ENCODE peak calls at places on chromosomes 1 and 21, in ten cellular contexts. B, Q, I, C, M, H, A, J, Y and L are unnamed samples. For H3K9me3, the result is how much of the 10 kb centered on the place peaks cover.

GRCh38 chr1:115088871-115089442 is 346 bp downstream of the TSPAN2 start:
- DNase-seq in B (no peak), Q (no peak), I (no peak), C (no peak), M (peak), H (no peak), A (no peak), J (no peak), Y (no peak), L (no peak)

GRCh38 chr21:34534522-34534921 is 22.5 kb upstream of the KCNE1 start:
- DNase-seq in B (no peak), Q (no peak), I (no peak), C (no peak), M (no peak), H (no peak), A (no peak), J (no peak), Y (no peak), L (no peak)

GRCh38 chr1:182120411-182121258 is 59.1 kb upstream of the ZNF648 start:
- DNase-seq in B (no peak), Q (no peak), I (no peak), C (peak), M (peak), H (no peak), A (peak), J (peak), Y (peak), L (no peak)

GRCh38 chr1:59276317-59276914 is 20.5 kb upstream of the FGGY start:
- DNase-seq in B (no peak), Q (no peak), I (no peak), C (no peak), M (peak), H (no peak), A (no peak), J (no peak), Y (no peak), L (no peak)

GRCh38 chr1:118978914-118979701 is 9.0 kb downstream of the TBX15 start:
- DNase-seq in B (no peak), Q (no peak), I (no peak), C (no peak), M (no peak), H (no peak), A (no peak), J (no peak), Y (no peak), L (no peak)

GRCh38 chr1:9293512-9294439 is 1.1 kb downstream of the SPSB1 start:
- DNase-seq in B (peak), Q (peak), I (peak), C (no peak), M (peak), H (peak), A (no peak), J (no peak), Y (peak), L (no peak)

GRCh38 chr1:54335396-54336056 is 70.7 kb downstream of the SSBP3 start:
- DNase-seq in B (no peak), Q (no peak), I (no peak), C (no peak), M (peak), H (peak), A (peak), J (peak), Y (peak), L (peak)

GRCh38 chr1:197423006-197423405 is 155.0 kb downstream of the CRB1 start:
- DNase-seq in B (no peak), Q (no peak), I (no peak), C (no peak), M (peak), H (peak), A (no peak), J (no peak), Y (no peak), L (no peak)

GRCh38 chr1:240491156-240491555 is 120.8 kb downstream of the GREM2 start:
- DNase-seq in B (no peak), Q (no peak), I (no peak), C (no peak), M (peak), H (peak), A (no peak), J (no peak), Y (no peak), L (no peak)

GRCh38 chr21:44509539-44509938 is 30.5 kb downstream of the KRTAP10-1 start:
- DNase-seq in B (peak), Q (no peak), I (no peak), C (no peak), M (peak), H (no peak), A (peak), J (peak), Y (peak), L (peak)

GRCh38 chr1:220775238-220775853 is 11.4 kb upstream of the MTARC1 start:
- DNase-seq in B (peak), Q (peak), I (peak), C (peak), M (peak), H (no peak), A (peak), J (no peak), Y (no peak), L (peak)

GRCh38 chr21:37220433-37220980 is 46.6 kb downstream of the VPS26C start:
- DNase-seq in B (peak), Q (no peak), I (peak), C (peak), M (no peak), H (no peak), A (peak), J (no peak), Y (no peak), L (no peak)

GRCh38 chr1:91502882-91503184 is 2.2 kb downstream of the CDC7 start:
- DNase-seq in B (peak), Q (no peak), I (no peak), C (no peak), M (peak), H (peak), A (no peak), J (no peak), Y (no peak), L (no peak)

GRCh38 chr1:234495231-234495990 is 16.4 kb upstream of the TARBP1 start:
- DNase-seq in B (no peak), Q (no peak), I (no peak), C (no peak), M (peak), H (peak), A (peak), J (no peak), Y (no peak), L (no peak)

GRCh38 chr1:161013104-161013590 is 7.8 kb downstream of the F11R start:
- DNase-seq in B (no peak), Q (no peak), I (no peak), C (no peak), M (peak), H (no peak), A (peak), J (no peak), Y (no peak), L (no peak)

GRCh38 chr1:111484391-111484790 is 10.6 kb downstream of the C1orf162 start:
- DNase-seq in B (no peak), Q (no peak), I (no peak), C (no peak), M (no peak), H (no peak), A (no peak), J (no peak), Y (no peak), L (no peak)

GRCh38 chr1:246108278-246108925 is 398.7 kb downstream of the SMYD3 start:
- DNase-seq in B (no peak), Q (no peak), I (no peak), C (no peak), M (no peak), H (no peak), A (no peak), J (no peak), Y (no peak), L (no peak)

GRCh38 chr1:15231714-15232201 is 15.3 kb upstream of the FHAD1 start:
- DNase-seq in B (no peak), Q (no peak), I (no peak), C (no peak), M (no peak), H (peak), A (peak), J (no peak), Y (no peak), L (no peak)

GRCh38 chr1:91617242-91617837 is 116.7 kb downstream of the CDC7 start:
- DNase-seq in B (no peak), Q (no peak), I (no peak), C (no peak), M (peak), H (no peak), A (no peak), J (no peak), Y (peak), L (peak)

GRCh38 chr1:146021622-146022402 is at the start of gene HJV:
- DNase-seq in B (no peak), Q (no peak), I (no peak), C (no peak), M (no peak), H (no peak), A (no peak), J (no peak), Y (no peak), L (no peak)

GRCh38 chr1:214328770-214329455 is 48.0 kb downstream of the SMYD2 start:
- DNase-seq in B (peak), Q (peak), I (peak), C (peak), M (peak), H (peak), A (peak), J (peak), Y (peak), L (peak)

GRCh38 chr1:204991342-204991844 is 51.6 kb upstream of the CNTN2 start:
- DNase-seq in B (no peak), Q (no peak), I (no peak), C (no peak), M (no peak), H (no peak), A (no peak), J (no peak), Y (no peak), L (no peak)

GRCh38 chr1:15749399-15750291 is 7.3 kb downstream of the TMEM82 start:
- DNase-seq in B (no peak), Q (no peak), I (no peak), C (no peak), M (peak), H (no peak), A (no peak), J (peak), Y (no peak), L (no peak)

GRCh38 chr1:14067686-14068085 is 367.7 kb downstream of the PRDM2 start:
- DNase-seq in B (no peak), Q (no peak), I (no peak), C (no peak), M (no peak), H (no peak), A (no peak), J (no peak), Y (no peak), L (no peak)

GRCh38 chr1:178986204-178986603 is 39.5 kb upstream of the FAM20B start:
- DNase-seq in B (no peak), Q (no peak), I (no peak), C (no peak), M (no peak), H (no peak), A (no peak), J (no peak), Y (no peak), L (no peak)

GRCh38 chr21:15134711-15135110 is 69.9 kb upstream of the NRIP1 start:
- DNase-seq in B (no peak), Q (no peak), I (no peak), C (no peak), M (no peak), H (no peak), A (peak), J (no peak), Y (no peak), L (no peak)

GRCh38 chr1:162855461-162856150 is 5.4 kb downstream of the CCDC190 start:
- DNase-seq in B (no peak), Q (no peak), I (no peak), C (no peak), M (peak), H (no peak), A (peak), J (no peak), Y (no peak), L (no peak)

GRCh38 chr1:177490240-177490639 is 319.5 kb downstream of the BRINP2 start:
- DNase-seq in B (no peak), Q (no peak), I (no peak), C (no peak), M (peak), H (no peak), A (no peak), J (no peak), Y (no peak), L (no peak)

GRCh38 chr1:118899340-118899739 is 88.8 kb downstream of the TBX15 start:
- DNase-seq in B (no peak), Q (no peak), I (no peak), C (no peak), M (peak), H (no peak), A (no peak), J (no peak), Y (no peak), L (no peak)

GRCh38 chr1:22653741-22654140 is 705 bp downstream of the C1QB start:
- DNase-seq in B (no peak), Q (no peak), I (no peak), C (no peak), M (no peak), H (no peak), A (no peak), J (no peak), Y (no peak), L (no peak)
- H3K9me3 ChIP-seq in B (under half), Q (under half), I (under half), C (under half), M (under half), H (under half), A (under half), J (under half), Y (under half), L (under half)

DNA sequence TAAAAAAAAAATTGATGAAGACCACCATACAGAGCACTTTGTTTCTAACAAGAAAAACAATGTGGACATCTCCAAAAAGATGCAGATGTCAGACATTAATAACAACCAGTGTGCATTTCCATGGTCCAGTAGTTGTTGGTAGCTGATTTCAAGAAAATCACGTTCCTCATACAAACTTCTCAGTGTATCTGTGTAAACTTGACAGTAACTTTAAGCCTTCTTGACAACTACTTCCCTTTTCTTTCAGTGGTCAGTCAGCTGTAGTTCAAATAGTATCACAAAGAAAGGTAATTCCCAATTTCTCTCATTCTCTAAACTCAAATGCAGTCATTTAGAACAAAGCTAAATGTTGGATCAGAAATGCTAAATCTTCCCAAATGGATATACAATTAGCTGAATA is 879.9 kb downstream of the AMY1C start:
- DNase-seq in B (no peak), Q (no peak), I (no peak), C (no peak), M (no peak), H (no peak), A (no peak), J (no peak), Y (no peak), L (no peak)
- H3K9me3 ChIP-seq in B (under half), Q (under half), I (under half), C (under half), M (under half), H (under half), A (under half), J (under half), Y (under half), L (under half)

GRCh38 chr21:22235866-22236590 is 1237.8 kb downstream of the NCAM2 start:
- DNase-seq in B (no peak), Q (no peak), I (no peak), C (no peak), M (no peak), H (no peak), A (no peak), J (no peak), Y (no peak), L (no peak)
- H3K9me3 ChIP-seq in B (under half), Q (under half), I (under half), C (under half), M (under half), H (under half), A (under half), J (under half), Y (under half), L (under half)

DNA sequence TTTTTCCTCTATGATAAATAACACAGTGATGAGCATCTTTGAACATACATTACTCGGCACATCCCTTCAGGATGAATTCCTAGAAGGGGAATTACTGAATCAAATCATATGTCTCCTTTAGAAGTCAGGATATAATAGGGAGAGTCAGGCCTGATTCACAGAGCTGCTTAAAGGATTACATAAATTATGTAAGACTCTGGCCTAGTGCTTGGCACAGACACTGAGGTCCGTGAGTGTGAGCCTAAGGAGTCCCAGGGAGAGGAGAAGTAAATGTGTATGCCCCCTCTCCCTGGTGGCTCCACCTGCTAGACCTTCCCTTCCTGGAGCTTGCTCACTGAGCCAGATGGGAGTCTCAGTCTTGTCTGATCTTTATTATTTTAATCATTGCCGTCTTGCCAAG is 8.6 kb upstream of the FOXE3 start:
- DNase-seq in B (no peak), Q (no peak), I (no peak), C (no peak), M (no peak), H (no peak), A (peak), J (no peak), Y (no peak), L (no peak)
- H3K9me3 ChIP-seq in B (under half), Q (under half), I (under half), C (under half), M (under half), H (under half), A (under half), J (under half), Y (under half), L (under half)